ENCODE peak calls at places on chromosomes 5 and 9, in five cellular contexts. X, O, Y, V and A are unnamed samples.
A peak's percentile ranks its signal among the peaks of the same experiment; 100 is the strongest.

GRCh38 chr5:33588654-33589372 is 148.0 kb downstream of the TARS1 start:
- DNase-seq in Y (peak; percentile 13), X (no peak), V (no peak), O (no peak), A (no peak)

GRCh38 chr9:97425992-97426336 is 14.1 kb downstream of the TDRD7 start:
- DNase-seq in Y (no peak), V (no peak), X (no peak), O (no peak), A (no peak)

GRCh38 chr5:160009591-160009989 is 651 bp downstream of the TTC1 start:
- DNase-seq in Y (no peak), X (no peak), V (no peak), O (no peak), A (no peak)

GRCh38 chr9:114176601-114177295 is 21.4 kb downstream of the COL27A1 start:
- DNase-seq in V (no peak), O (no peak), X (peak; percentile 45), Y (no peak), A (no peak)

GRCh38 chr5:468401-468800 is 25.4 kb downstream of the EXOC3 start:
- DNase-seq in X (peak; percentile 56), O (no peak), V (no peak), Y (no peak), A (no peak)

GRCh38 chr5:138833726-138834480 is 41.2 kb downstream of the LRRTM2 start:
- DNase-seq in O (no peak), X (no peak), Y (no peak), V (no peak), A (no peak)

GRCh38 chr5:61600945-61601491 is 269.0 kb downstream of the ZSWIM6 start:
- DNase-seq in O (no peak), V (no peak), X (no peak), Y (no peak), A (no peak)

GRCh38 chr5:147170603-147171002 is 64.2 kb upstream of the STK32A start:
- DNase-seq in X (no peak), O (no peak), Y (no peak), V (no peak), A (no peak)

GRCh38 chr9:134699343-134699740 is 57.7 kb downstream of the COL5A1 start:
- DNase-seq in Y (no peak), O (no peak), V (no peak), X (no peak), A (no peak)

GRCh38 chr5:32753765-32754164 is 42.6 kb downstream of the NPR3 start:
- DNase-seq in Y (no peak), V (peak; percentile 6), X (no peak), O (no peak), A (no peak)

GRCh38 chr5:141855265-141856029 is 22.8 kb downstream of the PCDH1 start:
- DNase-seq in X (no peak), O (no peak), Y (no peak), V (no peak), A (no peak)

GRCh38 chr5:151427258-151427657 is 20.1 kb upstream of the SLC36A1 start:
- DNase-seq in X (no peak), Y (no peak), O (no peak), V (no peak), A (no peak)

GRCh38 chr5:6633469-6634326 is 458 bp downstream of the SRD5A1 start:
- DNase-seq in O (no peak), V (peak; percentile 6), X (no peak), Y (peak; percentile 16), A (peak; percentile 2)

GRCh38 chr5:177478711-177479646 is 5.5 kb upstream of the DBN1 start:
- DNase-seq in O (peak; percentile 83), V (peak; percentile 15), Y (peak; percentile 93), X (peak; percentile 88), A (no peak)

GRCh38 chr9:91047529-91047928 is 245.9 kb downstream of the SYK start:
- DNase-seq in O (no peak), Y (no peak), X (no peak), V (no peak), A (no peak)

GRCh38 chr9:138042146-138042545 is 164.6 kb downstream of the CACNA1B start:
- DNase-seq in Y (no peak), O (no peak), X (no peak), V (no peak), A (no peak)

GRCh38 chr5:82355053-82355452 is 76.9 kb upstream of the RPS23 start:
- DNase-seq in X (no peak), O (no peak), V (no peak), Y (no peak), A (no peak)

GRCh38 chr5:115850771-115851416 is 9.2 kb downstream of the AP3S1 start:
- DNase-seq in X (no peak), O (no peak), V (no peak), Y (peak; percentile 72), A (no peak)
- H3K27ac ChIP-seq in X (no peak overlapping the region), O (no peak overlapping the region), V (no peak overlapping the region), Y (no peak overlapping the region), A (peak overlapping the region; percentile 27)

GRCh38 chr5:77030097-77031071 is at the start of gene AGGF1:
- DNase-seq in V (peak; percentile 91), Y (peak; percentile 96), X (peak; percentile 98), O (peak; percentile 82), A (peak; percentile 80)
- H3K27ac ChIP-seq in V (peak within 1 kb of the TSS; percentile 80), Y (peak within 1 kb of the TSS; percentile 91), X (peak within 1 kb of the TSS; percentile 92), O (peak within 1 kb of the TSS; percentile 90), A (peak within 1 kb of the TSS; percentile 93)

GRCh38 chr9:137029058-137029922 is 1.3 kb upstream of the ABCA2 start:
- DNase-seq in X (peak; percentile 95), V (peak; percentile 49), O (peak; percentile 45), Y (peak; percentile 67), A (no peak)

GRCh38 chr9:137030931-137031527 is 859 bp downstream of the FUT7 start:
- DNase-seq in V (no peak), Y (no peak), X (peak; percentile 82), O (no peak), A (no peak)

GRCh38 chr9:137028281-137029057 is 432 bp upstream of the ABCA2 start:
- DNase-seq in Y (peak; percentile 30), V (no peak), O (peak; percentile 28), X (peak; percentile 94), A (no peak)

GRCh38 chr9:137030528-137030927 is 1.4 kb downstream of the FUT7 start:
- DNase-seq in Y (peak; percentile 28), X (peak; percentile 95), V (no peak), O (no peak), A (no peak)

DNA sequence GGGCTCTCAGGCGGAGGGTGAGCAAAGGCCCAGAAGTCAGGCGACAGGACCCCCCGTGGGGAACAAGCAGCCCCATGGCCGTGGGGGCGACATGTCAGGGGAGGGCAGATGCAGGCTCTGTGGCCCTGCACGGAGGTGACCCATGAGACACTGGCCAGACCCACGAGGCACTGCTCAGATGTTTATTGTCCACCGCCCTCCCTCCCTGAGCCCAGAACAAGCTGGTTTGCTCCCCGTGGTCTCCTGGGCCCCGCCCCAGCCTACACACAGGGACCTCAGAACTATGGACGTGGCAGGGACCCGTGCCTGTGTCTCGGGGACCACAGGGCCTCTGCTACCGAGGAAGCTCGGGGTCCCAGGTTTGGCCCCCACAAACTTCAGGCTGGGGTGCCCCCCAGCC is 1.9 kb downstream of the FUT7 start:
- DNase-seq in V (no peak), O (no peak), X (peak; percentile 86), Y (no peak), A (no peak)
- H3K27ac ChIP-seq in V (no peak overlapping the region), O (no peak overlapping the region), X (peak overlapping the region; percentile 84), Y (no peak overlapping the region), A (no peak overlapping the region)

GRCh38 chr5:56735845-56736641 is 79.3 kb upstream of the MAP3K1 start:
- DNase-seq in X (no peak), V (no peak), Y (no peak), O (no peak), A (no peak)

GRCh38 chr5:56740000-56740399 is 75.3 kb upstream of the MAP3K1 start:
- DNase-seq in X (no peak), Y (peak; percentile 21), V (no peak), O (no peak), A (no peak)

GRCh38 chr5:56734066-56734766 is 81.1 kb upstream of the MAP3K1 start:
- DNase-seq in O (no peak), Y (no peak), V (no peak), X (no peak), A (no peak)

GRCh38 chr5:56737918-56738606 is 77.3 kb upstream of the MAP3K1 start:
- DNase-seq in O (no peak), X (no peak), V (no peak), Y (no peak), A (no peak)

DNA sequence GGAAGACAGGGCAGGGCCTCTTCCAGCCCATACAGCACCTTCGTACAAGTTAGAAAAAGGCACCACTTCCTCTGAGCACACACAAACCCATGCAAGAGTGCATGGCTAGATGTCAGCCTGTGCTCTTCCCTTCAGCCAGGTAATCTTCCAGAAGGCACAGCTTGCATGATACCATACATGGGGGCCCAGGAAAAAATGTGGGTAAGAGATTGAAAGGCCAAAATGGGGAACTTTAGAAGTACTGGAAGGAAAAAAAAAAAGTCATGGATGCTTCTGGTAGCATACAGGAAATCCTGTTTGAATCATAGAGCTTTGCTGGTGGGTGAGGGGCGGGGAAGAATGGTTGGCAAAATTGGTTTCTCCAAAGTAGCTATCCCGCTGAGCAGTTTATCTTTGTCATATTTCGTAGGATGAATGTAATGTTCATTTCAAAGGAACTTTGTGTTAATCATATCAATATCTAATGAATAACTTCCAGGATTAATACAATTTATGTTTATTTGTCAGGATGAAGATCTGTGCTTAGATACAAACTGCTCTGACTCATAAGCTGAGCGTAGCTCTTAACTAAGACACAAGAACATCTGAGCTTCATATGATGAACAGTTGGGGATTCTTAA is 78.2 kb upstream of the MAP3K1 start:
- DNase-seq in X (no peak), V (peak; percentile 5), O (no peak), Y (peak; percentile 15), A (no peak)
- H3K27ac ChIP-seq in X (peak overlapping the region; percentile 72), V (no peak overlapping the region), O (no peak overlapping the region), Y (peak overlapping the region; percentile 90), A (no peak overlapping the region)

DNA sequence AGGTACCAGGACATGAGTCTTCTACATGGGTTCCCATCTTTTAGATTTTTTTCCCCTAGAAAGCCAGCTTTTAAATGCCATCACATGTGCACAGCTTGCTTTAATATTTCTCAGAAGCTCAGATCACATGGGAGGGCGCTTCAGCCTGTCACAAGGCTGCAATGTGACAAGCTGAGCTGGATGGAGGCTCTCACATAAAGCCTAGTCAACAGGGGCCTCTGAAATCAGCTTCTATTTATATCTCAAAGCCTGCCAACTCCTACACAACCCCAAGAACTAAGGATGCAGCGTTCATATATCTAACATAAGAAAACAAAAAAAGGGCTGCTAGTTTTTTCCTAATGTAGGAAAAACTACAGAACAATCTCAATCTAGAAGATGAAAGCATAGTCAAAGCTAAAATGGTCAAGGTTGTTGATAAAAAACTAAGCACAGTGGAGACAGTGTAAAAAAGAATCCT is 2.3 kb downstream of the ZFAND5 start:
- DNase-seq in V (peak; percentile 74), O (peak; percentile 93), X (peak; percentile 81), Y (peak; percentile 77), A (peak; percentile 36)
- H3K27ac ChIP-seq in V (peak overlapping the region; percentile 99), O (peak overlapping the region; percentile 99), X (peak overlapping the region; percentile 99), Y (peak overlapping the region; percentile 100), A (peak overlapping the region; percentile 100)